ENCODE peak calls at places on chromosomes 13 and 19, in seven cellular contexts. V is aorta, F is H1, L is mucosa of gallbladder, B is nucleus accumbens, C is epithelial cell of proximal tubule, E is choroid plexus epithelial cell. M is an unnamed sample.

GRCh38 chr13:97946951-97947588 is 6.4 kb upstream of the IPO5 start:
- DNase-seq in V (no peak), F (no peak), L (no peak), B (no peak), C (peak; percentile 4), E (peak; percentile 94), M (no peak)

GRCh38 chr19:58182577-58182988 is 278 bp upstream of the ZNF274 start:
- DNase-seq in V (no peak), F (no peak), L (no peak), B (no peak), C (no peak), E (no peak), M (no peak)

GRCh38 chr19:50796128-50796633 is 6.0 kb downstream of the ACP4 start:
- DNase-seq in V (no peak), F (no peak), L (no peak), B (no peak), C (no peak), E (no peak), M (no peak)

GRCh38 chr19:54418030-54418929 is 3.0 kb downstream of the TTYH1 start:
- DNase-seq in V (no peak), F (peak; percentile 50), L (no peak), B (peak; percentile 45), C (no peak), E (peak; percentile 52), M (no peak)

GRCh38 chr13:26198116-26198515 is 24.0 kb downstream of the RNF6 start:
- DNase-seq in V (no peak), F (no peak), L (no peak), B (no peak), C (no peak), E (no peak), M (no peak)

GRCh38 chr13:102948006-102948405 is 102.2 kb downstream of the ERCC5 start:
- DNase-seq in V (no peak), F (no peak), L (peak; percentile 49), B (peak; percentile 63), C (no peak), E (peak; percentile 12), M (no peak)

GRCh38 chr19:1947651-1948209 is 6.8 kb downstream of the CSNK1G2 start:
- DNase-seq in V (no peak), F (no peak), L (no peak), B (no peak), C (no peak), E (no peak), M (no peak)

GRCh38 chr19:30719189-30719990 is 347.2 kb downstream of the ZNF536 start:
- DNase-seq in V (no peak), F (peak; percentile 70), L (peak; percentile 68), B (peak; percentile 19), C (no peak), E (peak; percentile 23), M (no peak)

GRCh38 chr13:61664821-61665705 is 249.4 kb upstream of the PCDH20 start:
- DNase-seq in V (no peak), F (no peak), L (peak; percentile 81), B (no peak), C (peak; percentile 66), E (peak; percentile 1), M (no peak)

GRCh38 chr13:74573654-74574053 is 439.4 kb upstream of the KLF12 start:
- DNase-seq in V (no peak), F (peak; percentile 68), L (no peak), B (no peak), C (no peak), E (no peak), M (no peak)

GRCh38 chr19:47369923-47370625 is 21.0 kb downstream of the DHX34 start:
- DNase-seq in V (no peak), F (no peak), L (no peak), B (no peak), C (no peak), E (peak; percentile 90), M (no peak)

GRCh38 chr19:30710721-30711120 is 338.5 kb downstream of the ZNF536 start:
- DNase-seq in V (no peak), F (no peak), L (no peak), B (no peak), C (no peak), E (no peak), M (no peak)

GRCh38 chr13:51793570-51794273 is 10.2 kb downstream of the DHRS12 start:
- DNase-seq in V (no peak), F (no peak), L (no peak), B (no peak), C (no peak), E (peak; percentile 84), M (no peak)

GRCh38 chr13:106534844-106535551 is 464 bp downstream of the EFNB2 start:
- DNase-seq in V (peak; percentile 55), F (peak; percentile 76), L (no peak), B (peak; percentile 63), C (no peak), E (peak; percentile 42), M (no peak)

GRCh38 chr13:46057251-46058015 is 4.9 kb upstream of the ZC3H13 start:
- DNase-seq in V (no peak), F (no peak), L (no peak), B (no peak), C (no peak), E (no peak), M (no peak)

GRCh38 chr13:110109910-110110309 is 197.0 kb downstream of the COL4A1 start:
- DNase-seq in V (peak; percentile 87), F (no peak), L (peak; percentile 43), B (no peak), C (no peak), E (peak; percentile 87), M (no peak)

GRCh38 chr19:33064117-33064777 is 441 bp downstream of the RHPN2 start:
- DNase-seq in V (no peak), F (peak; percentile 79), L (peak; percentile 40), B (no peak), C (no peak), E (no peak), M (no peak)

GRCh38 chr19:30371157-30371845 is 883 bp upstream of the ZNF536 start:
- DNase-seq in V (no peak), F (no peak), L (no peak), B (peak; percentile 36), C (no peak), E (no peak), M (no peak)